ENCODE peak calls at places on chromosome 14, in nine cellular contexts. R, T, C, K, N, S, X, L and M are unnamed samples.

GRCh38 chr14:29005647-29006046 is 239.1 kb downstream of the FOXG1 start:
- DNase-seq in R (no peak), T (no peak), C (no peak), K (no peak), N (no peak), S (no peak), X (no peak), L (no peak), M (no peak)

GRCh38 chr14:94655169-94655710 is 43.0 kb downstream of the SERPINA3 start:
- DNase-seq in R (no peak), T (no peak), C (no peak), K (no peak), N (no peak), S (no peak), X (no peak), L (no peak), M (no peak)

GRCh38 chr14:96751505-96751904 is 45.7 kb upstream of the VRK1 start:
- DNase-seq in R (no peak), T (no peak), C (no peak), K (no peak), N (no peak), S (no peak), X (no peak), L (no peak), M (no peak)

GRCh38 chr14:70708717-70709570 is 67.2 kb downstream of the TTC9 start:
- DNase-seq in R (no peak), T (no peak), C (no peak), K (no peak), N (no peak), S (no peak), X (no peak), L (no peak), M (no peak)

GRCh38 chr14:97719931-97720330 is 922.7 kb downstream of the VRK1 start:
- DNase-seq in R (no peak), T (no peak), C (no peak), K (no peak), N (no peak), S (no peak), X (no peak), L (no peak), M (no peak)

GRCh38 chr14:33455998-33456397 is 494.9 kb downstream of the EGLN3 start:
- DNase-seq in R (no peak), T (no peak), C (no peak), K (no peak), N (no peak), S (no peak), X (no peak), L (no peak), M (no peak)

GRCh38 chr14:100612879-100613455 is 25.8 kb upstream of the BEGAIN start:
- DNase-seq in R (no peak), T (no peak), C (no peak), K (no peak), N (no peak), S (no peak), X (no peak), L (no peak), M (peak; percentile 40)

GRCh38 chr14:92425101-92425500 is 88.5 kb upstream of the RIN3 start:
- DNase-seq in R (peak; percentile 64), T (no peak), C (no peak), K (no peak), N (no peak), S (no peak), X (no peak), L (no peak), M (no peak)

GRCh38 chr14:87643005-87643404 is 350.0 kb downstream of the GALC start:
- DNase-seq in R (no peak), T (no peak), C (no peak), K (peak; percentile 40), N (no peak), S (no peak), X (no peak), L (no peak), M (no peak)

GRCh38 chr14:103074699-103075341 is 9.2 kb upstream of the LBHD2 start:
- DNase-seq in R (no peak), T (peak; percentile 53), C (no peak), K (peak; percentile 75), N (no peak), S (peak; percentile 96), X (no peak), L (no peak), M (peak; percentile 91)

GRCh38 chr14:68934034-68934433 is 45.1 kb downstream of the ACTN1 start:
- DNase-seq in R (no peak), T (no peak), C (no peak), K (no peak), N (no peak), S (peak; percentile 36), X (no peak), L (no peak), M (no peak)

GRCh38 chr14:51933191-51933590 is 56.2 kb upstream of the RTRAF start:
- DNase-seq in R (no peak), T (no peak), C (no peak), K (no peak), N (no peak), S (no peak), X (no peak), L (no peak), M (no peak)

GRCh38 chr14:68157971-68158371 is 338.4 kb downstream of the RAD51B start:
- DNase-seq in R (no peak), T (no peak), C (peak; percentile 58), K (no peak), N (no peak), S (no peak), X (no peak), L (no peak), M (no peak)

GRCh38 chr14:61553730-61554641 is 141.3 kb upstream of the HIF1A start:
- DNase-seq in R (peak; percentile 97), T (no peak), C (peak; percentile 99), K (peak; percentile 51), N (no peak), S (no peak), X (peak; percentile 67), L (no peak), M (no peak)

GRCh38 chr14:76673261-76673660 is 88.0 kb upstream of the VASH1 start:
- DNase-seq in R (no peak), T (no peak), C (no peak), K (no peak), N (no peak), S (no peak), X (no peak), L (no peak), M (no peak)

GRCh38 chr14:65910108-65910507 is 497.6 kb downstream of the FUT8 start:
- DNase-seq in R (no peak), T (no peak), C (peak; percentile 8), K (peak; percentile 53), N (no peak), S (no peak), X (no peak), L (no peak), M (no peak)

GRCh38 chr14:75628816-75629215 is 31.9 kb downstream of the ERG28 start:
- DNase-seq in R (no peak), T (no peak), C (no peak), K (no peak), N (no peak), S (no peak), X (no peak), L (no peak), M (no peak)

GRCh38 chr14:103688906-103689902 is 26.0 kb downstream of the XRCC3 start:
- DNase-seq in R (no peak), T (no peak), C (no peak), K (no peak), N (no peak), S (peak; percentile 78), X (no peak), L (no peak), M (peak; percentile 41)

DNA sequence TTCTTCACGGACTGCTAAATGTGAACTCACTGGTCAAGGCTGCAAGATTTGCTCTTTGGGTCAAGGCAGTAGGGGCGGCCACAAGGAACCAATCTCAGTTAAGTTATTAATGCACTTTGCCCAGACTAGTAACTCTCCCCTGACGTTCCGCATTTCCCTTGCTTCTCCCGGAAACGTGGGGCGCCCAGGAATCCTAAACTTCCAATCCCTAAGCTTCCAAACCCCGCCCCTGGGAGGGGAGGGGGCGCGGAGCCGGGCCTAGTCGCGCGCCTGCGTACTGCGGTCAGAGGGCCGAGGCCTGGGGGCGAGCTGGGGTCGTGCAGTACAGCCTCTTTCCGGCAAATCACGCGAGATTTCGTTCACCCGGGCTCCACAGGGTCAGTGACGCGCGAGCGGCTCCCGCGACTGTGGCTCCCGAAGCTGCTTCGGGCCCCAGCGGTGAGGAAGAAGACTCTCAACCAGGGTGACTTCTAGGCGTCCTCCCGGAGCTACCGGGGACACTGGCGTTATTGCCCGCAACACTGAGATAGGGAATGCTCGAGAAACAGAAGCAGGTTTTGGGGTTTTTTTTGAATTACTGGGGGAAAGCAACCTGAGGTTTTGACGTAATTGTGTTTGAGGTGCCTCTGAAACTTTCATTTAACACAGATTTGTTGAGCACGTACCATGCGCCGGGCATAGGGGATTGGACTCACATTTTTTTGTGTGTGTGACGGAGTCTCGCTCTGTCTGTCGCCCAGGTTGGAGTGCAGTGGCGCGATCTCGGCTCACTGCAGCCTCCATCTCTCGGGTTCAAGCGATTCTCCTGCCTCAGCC is at the start of gene PTGR2:
- DNase-seq in R (peak; percentile 93), T (peak; percentile 92), C (peak; percentile 93), K (peak; percentile 98), N (peak; percentile 81), S (peak; percentile 97), X (peak; percentile 99), L (peak; percentile 99), M (peak; percentile 95)
- TF ChIP-seq CTCF in R (peak; percentile 20), T (no peak), C (no peak), K (no peak), N (no peak), S (no peak), X (peak; percentile 6), L (peak; percentile 42), M (peak; percentile 46)

DNA sequence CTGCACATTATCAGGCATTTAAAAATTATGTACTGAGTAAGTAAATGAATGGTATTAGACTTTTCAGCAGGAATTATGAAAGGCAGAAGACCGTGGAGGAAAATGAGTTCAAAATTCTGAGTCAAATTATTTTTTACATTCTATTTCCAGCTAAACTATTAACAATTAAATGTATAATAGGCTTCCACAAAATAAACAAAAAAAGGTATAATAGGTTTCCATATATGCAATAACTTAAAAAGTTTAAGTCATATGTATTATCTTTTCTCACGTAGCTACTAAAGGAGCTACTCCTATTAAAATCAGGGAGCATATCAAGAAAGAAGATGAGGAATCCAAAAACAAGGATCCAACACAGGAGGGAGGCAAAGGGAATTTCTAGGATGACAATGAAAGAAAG is 11.4 kb upstream of the VCPKMT start:
- DNase-seq in R (no peak), T (no peak), C (no peak), K (no peak), N (no peak), S (no peak), X (no peak), L (no peak), M (no peak)
- TF ChIP-seq CTCF in R (no peak), T (no peak), C (no peak), K (no peak), N (no peak), S (no peak), X (no peak), L (no peak), M (no peak)

GRCh38 chr14:99440278-99440677 is 40.4 kb downstream of the SETD3 start:
- DNase-seq in R (no peak), T (no peak), C (no peak), K (no peak), N (no peak), S (no peak), X (no peak), L (no peak), M (no peak)
- TF ChIP-seq CTCF in R (no peak), T (no peak), C (no peak), K (no peak), N (peak; percentile 11), S (no peak), X (peak; percentile 21), L (peak; percentile 21), M (no peak)

GRCh38 chr14:46048127-46048526 is 603.5 kb downstream of the RPL10L start:
- DNase-seq in R (peak; percentile 35), T (no peak), C (no peak), K (peak; percentile 40), N (peak; percentile 32), S (no peak), X (peak; percentile 80), L (peak; percentile 50), M (no peak)
- TF ChIP-seq CTCF in R (peak; percentile 68), T (peak; percentile 64), C (no peak), K (peak; percentile 47), N (no peak), S (no peak), X (no peak), L (no peak), M (no peak)